ENCODE peak calls at places on chromosomes 13 and 19, in nine cellular contexts. H is GM19239; V is cardiac fibroblast; A is transverse colon; C is myocyte; G is Kasumi-1; Y is EL; O is activated CD4-positive, alpha-beta T cell treated with anti-CD3 and anti-CD28 coated beads for 1 hour; R is NCI-H1105 treated with DMSO at 0.1 percent for 48 hours. F is an unnamed sample.

GRCh38 chr13:79749985-79750551 is 269.1 kb downstream of the NDFIP2 start:
- DNase-seq in C (peak), Y (peak), O (no peak), G (no peak), V (peak), H (no peak), A (peak), R (no peak), F (peak)

GRCh38 chr19:16825312-16826168 is 3.7 kb upstream of the SIN3B start:
- DNase-seq in H (no peak), Y (peak), G (no peak), A (peak), R (peak), V (peak), O (no peak), C (peak), F (peak)

GRCh38 chr19:1284979-1285736 is 515 bp upstream of the EFNA2 start:
- DNase-seq in C (no peak), O (no peak), H (no peak), R (no peak), G (no peak), A (no peak), V (no peak), Y (no peak), F (no peak)

GRCh38 chr19:37551123-37551993 is 43.2 kb downstream of the ZNF571 start:
- DNase-seq in R (no peak), O (peak), V (peak), C (no peak), H (no peak), Y (peak), G (no peak), A (peak), F (peak)

GRCh38 chr13:111177081-111177711 is 62.1 kb downstream of the ARHGEF7 start:
- DNase-seq in R (peak), H (no peak), C (peak), G (no peak), A (peak), O (no peak), Y (no peak), V (peak), F (peak)

GRCh38 chr19:36009220-36009619 is 607 bp upstream of the SYNE4 start:
- DNase-seq in A (peak), Y (peak), G (no peak), V (peak), O (no peak), H (no peak), R (peak), C (peak), F (peak)

GRCh38 chr13:102584423-102584822 is 12.4 kb upstream of the TPP2 start:
- DNase-seq in R (no peak), O (no peak), A (no peak), G (peak), Y (no peak), H (no peak), V (no peak), C (peak), F (no peak)

GRCh38 chr13:106561551-106562170 is 6.3 kb downstream of the ARGLU1 start:
- DNase-seq in V (peak), Y (no peak), G (no peak), C (peak), H (no peak), A (no peak), R (no peak), O (peak), F (peak)

GRCh38 chr13:78040431-78040830 is 121.8 kb upstream of the EDNRB start:
- DNase-seq in V (no peak), G (no peak), C (no peak), R (no peak), Y (no peak), A (no peak), O (no peak), H (no peak), F (peak)

GRCh38 chr13:33349314-33349995 is 63.9 kb upstream of the STARD13 start:
- DNase-seq in Y (peak), H (no peak), G (peak), A (peak), O (no peak), V (no peak), C (peak), R (no peak), F (peak)

GRCh38 chr19:3397266-3398022 is 31.1 kb downstream of the NFIC start:
- DNase-seq in V (no peak), A (peak), Y (no peak), R (no peak), O (no peak), G (no peak), H (no peak), C (peak), F (no peak)

GRCh38 chr19:12778020-12778904 is 2.9 kb upstream of the HOOK2 start:
- DNase-seq in O (no peak), Y (peak), V (peak), H (no peak), R (peak), C (peak), G (peak), A (peak), F (peak)

GRCh38 chr13:109629737-109630136 is 156.6 kb downstream of the IRS2 start:
- DNase-seq in R (no peak), H (no peak), A (no peak), Y (no peak), O (no peak), G (no peak), C (no peak), V (no peak), F (no peak)

GRCh38 chr13:99681695-99682094 is 180.4 kb downstream of the TM9SF2 start:
- DNase-seq in Y (no peak), V (no peak), O (no peak), R (no peak), C (no peak), A (no peak), H (no peak), G (no peak), F (no peak)

GRCh38 chr19:41939861-41940442 is 11.7 kb upstream of the ERFL start:
- DNase-seq in R (peak), H (no peak), V (no peak), O (peak), A (peak), G (no peak), Y (peak), C (no peak), F (no peak)

GRCh38 chr13:97982286-97982685 is 28.8 kb downstream of the IPO5 start:
- DNase-seq in V (peak), H (no peak), R (no peak), Y (peak), C (peak), A (no peak), G (no peak), O (no peak), F (no peak)

GRCh38 chr19:50258918-50259372 is 55.5 kb downstream of the MYH14 start:
- DNase-seq in H (no peak), Y (no peak), R (no peak), O (no peak), A (peak), V (no peak), G (no peak), C (no peak), F (no peak)

GRCh38 chr19:12952488-12953455 is 4.3 kb downstream of the GADD45GIP1 start:
- DNase-seq in O (no peak), A (no peak), Y (peak), H (no peak), G (no peak), R (no peak), V (peak), C (peak), F (peak)

GRCh38 chr19:46812898-46813569 is 24.6 kb upstream of the SLC1A5 start:
- DNase-seq in G (no peak), A (no peak), C (no peak), V (no peak), Y (no peak), O (no peak), R (no peak), H (no peak), F (no peak)

GRCh38 chr19:15412832-15413231 is 6.0 kb downstream of the AKAP8L start:
- DNase-seq in H (no peak), G (no peak), C (no peak), R (no peak), Y (no peak), O (no peak), V (no peak), A (no peak), F (no peak)

GRCh38 chr19:18230941-18231734 is 4.9 kb upstream of the PDE4C start:
- DNase-seq in R (no peak), C (no peak), Y (no peak), V (no peak), H (no peak), A (no peak), G (no peak), O (no peak), F (no peak)

GRCh38 chr13:100608906-100609305 is 20.3 kb upstream of the GGACT start:
- DNase-seq in V (no peak), H (peak), A (peak), G (peak), R (no peak), C (no peak), O (no peak), Y (no peak), F (no peak)

GRCh38 chr13:92297971-92298942 is 899.8 kb downstream of the GPC5 start:
- DNase-seq in Y (no peak), V (no peak), O (no peak), G (no peak), A (no peak), R (no peak), C (no peak), H (no peak), F (no peak)

GRCh38 chr19:4139614-4140236 is 13.7 kb upstream of the CREB3L3 start:
- DNase-seq in O (peak), V (peak), C (peak), R (peak), H (peak), Y (peak), A (peak), G (peak), F (peak)

GRCh38 chr19:18853755-18854427 is 22.1 kb downstream of the UPF1 start:
- DNase-seq in H (no peak), C (peak), G (peak), V (no peak), O (no peak), A (no peak), R (no peak), Y (no peak), F (no peak)

GRCh38 chr13:50400930-50401553 is 385.8 kb downstream of the KCNRG start:
- DNase-seq in A (no peak), R (no peak), G (no peak), C (peak), H (no peak), Y (peak), V (peak), O (no peak), F (peak)

GRCh38 chr13:24050796-24051715 is 109.5 kb upstream of the SPATA13 start:
- DNase-seq in C (no peak), G (no peak), Y (no peak), R (no peak), H (no peak), O (no peak), V (no peak), A (no peak), F (no peak)

GRCh38 chr19:15672580-15673175 is at the start of gene CYP4F12:
- DNase-seq in C (no peak), A (peak), Y (peak), H (no peak), V (peak), R (no peak), O (peak), G (no peak), F (no peak)

GRCh38 chr19:55693336-55693974 is 18.4 kb downstream of the EPN1 start:
- DNase-seq in A (no peak), R (no peak), C (no peak), V (no peak), Y (no peak), H (no peak), G (no peak), O (no peak), F (no peak)

GRCh38 chr13:26476111-26476743 is 81.3 kb upstream of the WASF3 start:
- DNase-seq in V (no peak), A (no peak), Y (peak), O (no peak), H (no peak), R (no peak), C (peak), G (no peak), F (peak)

GRCh38 chr13:69589531-69589930 is 518.1 kb upstream of the ATXN8OS start:
- DNase-seq in Y (no peak), G (no peak), V (no peak), H (no peak), C (no peak), R (no peak), O (no peak), A (no peak), F (no peak)

GRCh38 chr19:46493236-46494114 is 2.2 kb downstream of the PNMA8B start:
- DNase-seq in O (no peak), R (no peak), C (no peak), Y (no peak), H (no peak), A (peak), G (no peak), V (no peak), F (no peak)

GRCh38 chr13:34750078-34750703 is 191.9 kb upstream of the NBEA start:
- DNase-seq in R (peak), G (no peak), O (no peak), C (no peak), V (peak), H (no peak), Y (no peak), A (peak), F (peak)

GRCh38 chr19:4278460-4278901 is 585 bp upstream of the SHD start:
- DNase-seq in A (no peak), Y (no peak), C (peak), V (no peak), H (no peak), G (no peak), R (peak), O (no peak), F (no peak)

GRCh38 chr19:55676384-55676783 is 1.4 kb downstream of the EPN1 start:
- DNase-seq in A (no peak), V (peak), R (no peak), Y (peak), G (no peak), H (no peak), C (no peak), O (no peak), F (no peak)

F was measured in astrocyte of the hippocampus.